ENCODE peak calls at places on chromosomes 1 and 21, in four cellular contexts. L is PC-3, B is fibroblast of lung, P is OCI-LY7. I is an unnamed sample.

GRCh38 chr1:182215797-182216196 is 154.3 kb upstream of the ZNF648 start:
- DNase-seq in L (peak; percentile 70), B (peak; percentile 40), P (no peak), I (no peak)

GRCh38 chr1:101124405-101124804 is 98.8 kb upstream of the DPH5 start:
- DNase-seq in L (peak; percentile 33), B (no peak), P (no peak), I (no peak)

GRCh38 chr1:162847839-162848453 is 13.0 kb downstream of the CCDC190 start:
- DNase-seq in L (peak; percentile 90), B (peak; percentile 67), P (peak; percentile 77), I (peak; percentile 62)

GRCh38 chr1:6612641-6613360 is 730 bp upstream of the PHF13 start:
- DNase-seq in L (peak; percentile 94), B (peak; percentile 49), P (peak; percentile 59), I (peak; percentile 98)

GRCh38 chr1:224539971-224540370 is 76.1 kb upstream of the CNIH3 start:
- DNase-seq in L (no peak), B (peak; percentile 80), P (no peak), I (no peak)

GRCh38 chr1:186059752-186060151 is 315.3 kb downstream of the TPR start:
- DNase-seq in L (no peak), B (peak; percentile 26), P (no peak), I (no peak)

GRCh38 chr21:28633803-28634572 is 358.7 kb downstream of the LTN1 start:
- DNase-seq in L (peak; percentile 91), B (peak; percentile 93), P (no peak), I (peak; percentile 62)

GRCh38 chr1:39917825-39918224 is 16.1 kb upstream of the MYCL start:
- DNase-seq in L (no peak), B (no peak), P (no peak), I (no peak)

GRCh38 chr1:41679531-41679930 is 195.0 kb upstream of the EDN2 start:
- DNase-seq in L (no peak), B (no peak), P (no peak), I (no peak)

GRCh38 chr1:45594412-45594811 is 10.6 kb downstream of the NASP start:
- DNase-seq in L (no peak), B (no peak), P (no peak), I (no peak)
- H4K20me1 ChIP-seq in L (peaks cover 45% of the 10 kb centered on the region), B (no peaks in the 10 kb centered on the region), P (peaks cover 22% of the 10 kb centered on the region), I (no peaks in the 10 kb centered on the region)

GRCh38 chr1:85608851-85609250 is 28.3 kb downstream of the CCN1 start:
- DNase-seq in L (no peak), B (no peak), P (no peak), I (no peak)
- H3K4me1 ChIP-seq in L (peaks cover 71% of the 10 kb centered on the region), B (peaks cover 50% of the 10 kb centered on the region), P (no peaks in the 10 kb centered on the region), I (peaks cover 71% of the 10 kb centered on the region)

GRCh38 chr1:56515898-56516538 is 63.3 kb downstream of the PLPP3 start:
- DNase-seq in L (no peak), B (no peak), P (no peak), I (no peak)

GRCh38 chr1:56520202-56520601 is 59.2 kb downstream of the PLPP3 start:
- DNase-seq in L (no peak), B (no peak), P (no peak), I (no peak)

GRCh38 chr1:56513095-56513494 is 66.3 kb downstream of the PLPP3 start:
- DNase-seq in L (no peak), B (no peak), P (no peak), I (no peak)

GRCh38 chr1:56516539-56517252 is 62.7 kb downstream of the PLPP3 start:
- DNase-seq in L (peak; percentile 89), B (peak; percentile 78), P (peak; percentile 38), I (no peak)

GRCh38 chr1:56517404-56518130 is 61.8 kb downstream of the PLPP3 start:
- DNase-seq in L (peak; percentile 54), B (no peak), P (no peak), I (no peak)
- H4K20me1 ChIP-seq in L (no peaks in the 10 kb centered on the region), B (no peaks in the 10 kb centered on the region), P (no peaks in the 10 kb centered on the region), I (no peaks in the 10 kb centered on the region)

DNA sequence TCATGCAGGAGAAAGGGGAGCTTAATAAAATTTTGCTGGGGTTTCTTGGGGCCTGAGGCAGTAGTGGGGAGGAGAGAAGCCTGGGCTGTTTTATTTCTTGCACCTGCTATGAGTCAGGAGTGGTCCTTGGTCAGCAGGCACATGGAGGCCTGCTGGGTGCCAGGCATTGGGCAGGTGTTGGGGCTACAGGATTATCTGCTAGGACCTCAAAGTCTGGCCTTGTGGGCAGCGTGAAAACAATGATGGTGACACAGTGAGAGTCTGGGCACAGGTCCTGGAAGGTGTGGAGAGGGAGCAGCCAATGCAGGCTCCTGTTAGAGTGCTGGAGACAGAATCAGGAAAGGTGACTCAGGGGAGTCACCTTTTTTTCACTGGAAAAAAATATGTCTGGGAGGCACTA is 17.2 kb downstream of the ROR1 start:
- DNase-seq in L (peak; percentile 61), B (no peak), P (no peak), I (no peak)
- H3K4me1 ChIP-seq in L (peaks cover 17% of the 10 kb centered on the region), B (peaks cover 2% of the 10 kb centered on the region), P (peaks cover 13% of the 10 kb centered on the region), I (peaks cover 12% of the 10 kb centered on the region)

GRCh38 chr1:231385118-231385748 is 36.9 kb downstream of the EGLN1 start:
- DNase-seq in L (peak; percentile 98), B (peak; percentile 48), P (no peak), I (no peak)

GRCh38 chr1:231386472-231386871 is 35.6 kb downstream of the EGLN1 start:
- DNase-seq in L (no peak), B (no peak), P (no peak), I (no peak)

GRCh38 chr1:231390071-231390470 is 32.0 kb downstream of the EGLN1 start:
- DNase-seq in L (peak; percentile 46), B (peak; percentile 88), P (no peak), I (peak; percentile 53)

GRCh38 chr1:231392380-231393131 is 29.5 kb downstream of the EGLN1 start:
- DNase-seq in L (no peak), B (no peak), P (no peak), I (no peak)

GRCh38 chr1:231387770-231388669 is 34.1 kb downstream of the EGLN1 start:
- DNase-seq in L (peak; percentile 74), B (peak; percentile 63), P (no peak), I (peak; percentile 53)
- H4K20me1 ChIP-seq in L (peaks cover 12% of the 10 kb centered on the region), B (peaks cover 1% of the 10 kb centered on the region), P (no peaks in the 10 kb centered on the region), I (peaks cover 14% of the 10 kb centered on the region)

DNA sequence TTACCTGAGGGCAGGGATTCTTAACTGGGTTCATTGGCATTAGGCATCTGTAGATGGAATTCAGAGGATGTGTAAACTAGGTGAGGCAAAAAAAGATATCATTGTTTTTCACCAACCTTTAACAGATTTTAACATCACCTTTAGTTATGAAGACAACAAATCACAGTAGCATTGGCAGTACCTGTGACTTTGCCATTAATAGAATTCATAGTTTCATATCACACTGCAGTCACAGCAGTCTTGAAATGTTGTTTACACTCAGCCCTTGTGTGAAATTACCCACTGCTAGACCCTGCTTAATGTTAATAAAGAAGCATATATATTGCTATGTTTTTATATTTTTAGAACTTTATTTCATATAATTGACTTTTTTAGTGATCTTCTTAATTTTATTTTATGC is 1.7 kb upstream of the INAVA start:
- DNase-seq in L (peak; percentile 37), B (no peak), P (no peak), I (no peak)
- H3K4me1 ChIP-seq in L (peaks cover 77% of the 10 kb centered on the region), B (no peaks in the 10 kb centered on the region), P (peaks cover 5% of the 10 kb centered on the region), I (no peaks in the 10 kb centered on the region)

DNA sequence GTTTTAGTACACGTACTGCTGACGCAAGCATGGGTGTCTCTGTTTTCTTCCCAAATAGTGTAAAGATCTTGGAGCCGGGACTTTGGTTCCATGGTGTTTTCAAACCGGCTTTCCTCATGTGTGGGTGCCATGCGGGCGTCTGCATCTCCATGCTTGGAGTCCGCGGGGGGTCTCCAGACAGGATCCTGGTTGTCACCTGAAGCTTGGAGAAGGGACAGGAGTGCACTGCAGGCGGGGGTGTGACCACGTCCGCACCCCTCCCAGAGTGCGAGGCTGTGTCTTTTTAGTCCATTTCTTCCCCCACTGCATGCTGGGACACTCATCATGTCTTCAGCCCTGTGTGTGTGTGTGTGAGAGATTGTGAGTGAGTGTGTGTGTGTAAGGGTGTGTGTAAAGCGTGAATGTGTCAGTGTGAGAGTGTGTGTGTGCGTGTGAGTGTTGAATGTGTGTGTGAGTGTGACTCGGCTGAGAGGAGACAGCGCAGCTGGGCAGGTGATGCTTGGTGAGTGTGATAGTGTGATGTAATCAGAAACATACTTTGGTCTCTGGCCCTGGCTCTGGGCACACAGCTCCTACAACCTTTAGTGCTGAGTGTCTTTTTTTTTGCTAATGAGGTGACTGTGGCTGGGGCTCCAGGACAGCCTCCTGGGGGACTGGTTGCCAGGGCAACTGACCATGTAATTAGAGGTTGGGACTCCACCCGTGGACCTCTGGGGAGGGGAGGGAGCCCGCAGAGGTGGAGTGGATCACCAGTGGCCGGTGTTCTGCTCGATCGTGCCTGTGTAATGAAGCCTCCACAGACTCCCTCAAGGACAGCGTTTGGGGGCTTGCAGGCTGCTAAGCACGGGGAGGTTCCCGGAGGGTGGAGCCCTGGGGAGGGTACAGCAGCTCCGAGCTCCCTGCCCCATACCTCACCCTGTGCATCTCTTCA is 55.1 kb downstream of the AGPAT3 start:
- DNase-seq in L (no peak), B (no peak), P (no peak), I (peak; percentile 57)
- H4K20me1 ChIP-seq in L (no peaks in the 10 kb centered on the region), B (no peaks in the 10 kb centered on the region), P (no peaks in the 10 kb centered on the region), I (peaks cover 74% of the 10 kb centered on the region)

DNA sequence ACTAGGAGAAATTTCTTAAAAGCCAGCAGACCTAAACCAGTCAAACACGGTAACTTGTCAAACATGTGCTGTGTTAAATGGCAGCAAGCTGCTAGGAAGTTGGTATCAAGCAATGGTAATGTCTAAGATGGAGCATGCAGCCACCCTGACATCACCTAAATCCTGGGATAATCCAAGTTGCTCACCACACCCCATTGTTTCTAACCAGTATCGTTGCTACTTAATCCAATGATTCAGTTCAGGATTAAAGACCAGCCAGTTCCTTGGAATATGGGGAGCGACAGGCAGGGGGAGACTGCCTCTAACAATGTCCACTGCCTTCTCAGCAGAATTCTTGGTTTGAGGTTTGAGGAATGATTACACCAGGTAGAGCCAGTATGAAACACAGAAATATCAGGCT is 122.0 kb upstream of the IFFO2 start:
- DNase-seq in L (no peak), B (no peak), P (no peak), I (no peak)
- H3K4me1 ChIP-seq in L (peaks cover 22% of the 10 kb centered on the region), B (peaks cover 8% of the 10 kb centered on the region), P (no peaks in the 10 kb centered on the region), I (peaks cover 2% of the 10 kb centered on the region)

GRCh38 chr1:36231191-36231590 is 6.9 kb downstream of the THRAP3 start:
- DNase-seq in L (no peak), B (peak; percentile 51), P (no peak), I (no peak)

GRCh38 chr1:36238433-36238832 is 14.2 kb downstream of the THRAP3 start:
- DNase-seq in L (no peak), B (peak; percentile 65), P (no peak), I (peak; percentile 90)

GRCh38 chr1:36239941-36240637 is 15.8 kb downstream of the THRAP3 start:
- DNase-seq in L (no peak), B (no peak), P (no peak), I (peak; percentile 76)

GRCh38 chr1:36232212-36233031 is 8.2 kb downstream of the THRAP3 start:
- DNase-seq in L (no peak), B (no peak), P (no peak), I (no peak)

GRCh38 chr1:36236302-36236701 is 12.1 kb downstream of the THRAP3 start:
- DNase-seq in L (no peak), B (no peak), P (no peak), I (no peak)
- H4K20me1 ChIP-seq in L (peaks cover 65% of the 10 kb centered on the region), B (peaks cover 2% of the 10 kb centered on the region), P (peaks cover 17% of the 10 kb centered on the region), I (peaks cover 71% of the 10 kb centered on the region)

GRCh38 chr1:145824499-145824842 is 471 bp downstream of the POLR3C start:
- DNase-seq in L (no peak), B (no peak), P (no peak), I (peak; percentile 75)
- H3K4me1 ChIP-seq in L (peaks cover 15% of the 10 kb centered on the region), B (no peaks in the 10 kb centered on the region), P (peaks cover 41% of the 10 kb centered on the region), I (peaks cover 5% of the 10 kb centered on the region)